ENCODE peak calls at places on chromosomes 3 and 15, in four cellular contexts. A is mesendoderm, K is PC-3, I is neuronal stem cell. O is an unnamed sample.

GRCh38 chr15:84759018-84759417 is 10.6 kb downstream of the ZNF592 start:
- DNase-seq in A (no peak), K (no peak), I (no peak), O (no peak)

GRCh38 chr15:41115088-41115651 is 910 bp downstream of the INO80 start:
- DNase-seq in A (peak), K (peak), I (peak), O (no peak)

GRCh38 chr15:101578443-101578894 is 73.7 kb downstream of the TM2D3 start:
- DNase-seq in A (peak), K (peak), I (no peak), O (peak)

GRCh38 chr3:187858086-187858485 is 112.8 kb upstream of the BCL6 start:
- DNase-seq in A (no peak), K (no peak), I (no peak), O (no peak)

GRCh38 chr15:71811036-71811736 is 832 bp downstream of the NR2E3 start:
- DNase-seq in A (peak), K (no peak), I (no peak), O (no peak)

GRCh38 chr3:294581-294980 is 98.0 kb downstream of the CHL1 start:
- DNase-seq in A (no peak), K (peak), I (no peak), O (no peak)

GRCh38 chr3:71724584-71725278 is 471 bp downstream of the EIF4E3 start:
- DNase-seq in A (no peak), K (peak), I (peak), O (peak)

GRCh38 chr3:87313641-87314040 is 37.3 kb upstream of the POU1F1 start:
- DNase-seq in A (no peak), K (peak), I (no peak), O (no peak)

GRCh38 chr3:197795200-197795599 is 4.1 kb downstream of the LRCH3 start:
- DNase-seq in A (no peak), K (peak), I (no peak), O (no peak)

GRCh38 chr15:28100516-28101195 is 1.5 kb upstream of the OCA2 start:
- DNase-seq in A (no peak), K (no peak), I (no peak), O (no peak)

GRCh38 chr3:187740446-187741399 is 4.5 kb downstream of the BCL6 start:
- DNase-seq in A (peak), K (peak), I (peak), O (peak)

GRCh38 chr15:76209523-76209922 is 101.7 kb downstream of the ETFA start:
- DNase-seq in A (no peak), K (no peak), I (no peak), O (no peak)

GRCh38 chr3:98645039-98645438 is 51.6 kb upstream of the CPOX start:
- DNase-seq in A (peak), K (no peak), I (no peak), O (peak)

GRCh38 chr3:133418361-133418760 is 18.5 kb downstream of the BFSP2 start:
- DNase-seq in A (no peak), K (no peak), I (no peak), O (no peak)

GRCh38 chr15:52546031-52546751 is 17.5 kb upstream of the MYO5A start:
- DNase-seq in A (peak), K (no peak), I (no peak), O (no peak)

GRCh38 chr3:46913644-46914043 is 36.1 kb downstream of the PTH1R start:
- DNase-seq in A (no peak), K (peak), I (no peak), O (no peak)

GRCh38 chr15:66838671-66839239 is 136.7 kb downstream of the SMAD6 start:
- DNase-seq in A (peak), K (peak), I (no peak), O (no peak)

GRCh38 chr15:77519540-77519939 is 98.9 kb downstream of the HMG20A start:
- DNase-seq in A (no peak), K (no peak), I (no peak), O (no peak)

GRCh38 chr15:92492556-92492955 is 98.9 kb downstream of the ST8SIA2 start:
- DNase-seq in A (no peak), K (no peak), I (no peak), O (no peak)

GRCh38 chr3:138348950-138349739 is 766 bp downstream of the MRAS start:
- DNase-seq in A (peak), K (no peak), I (no peak), O (no peak)

GRCh38 chr3:49484471-49484870 is 14.4 kb downstream of the DAG1 start:
- DNase-seq in A (no peak), K (no peak), I (no peak), O (no peak)

DNA sequence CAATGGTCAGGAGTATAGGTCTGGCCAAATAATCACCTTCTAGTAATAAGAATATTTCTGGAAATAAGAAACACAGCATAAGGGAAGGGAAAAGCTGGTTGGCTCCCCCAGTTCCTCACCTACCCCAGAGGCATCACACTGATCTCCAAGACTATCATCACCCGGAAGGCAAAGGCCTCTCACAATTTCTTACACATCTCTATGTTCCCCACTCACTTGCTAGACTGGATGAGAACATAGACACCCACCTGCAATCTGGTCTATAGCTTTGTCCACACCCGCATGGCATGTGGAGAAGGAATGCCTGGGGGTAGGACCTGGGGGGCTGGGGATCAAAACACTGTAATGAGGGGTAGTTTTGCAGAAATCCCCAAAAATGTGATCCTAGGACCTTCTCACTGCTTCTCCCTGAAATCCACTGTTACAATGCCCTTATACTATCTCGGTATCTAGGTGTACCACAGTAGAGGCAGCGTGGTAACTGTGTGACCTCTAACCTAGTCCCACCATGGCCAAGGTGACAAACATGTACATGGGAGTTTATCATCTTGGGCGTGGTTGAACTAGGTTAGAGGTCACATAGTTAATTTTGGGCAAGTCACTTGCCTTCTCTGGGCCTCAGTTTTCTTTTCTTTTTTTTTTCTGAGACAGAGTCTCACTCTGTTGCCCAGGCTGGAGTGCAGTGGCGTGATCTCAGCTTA is 29.5 kb upstream of the NRROS start:
- DNase-seq in A (no peak), K (peak), I (no peak), O (no peak)
- H3K4me3 ChIP-seq in A (no peak), K (no peak), I (no peak), O (peak)

GRCh38 chr3:134803051-134803505 is 8.0 kb downstream of the EPHB1 start:
- DNase-seq in A (no peak), K (no peak), I (no peak), O (no peak)
- H3K9ac ChIP-seq in A (no peak), K (no peak), I (no peak), O (no peak)

GRCh38 chr3:124119056-124119721 is 127.3 kb upstream of the ROPN1 start:
- DNase-seq in A (no peak), K (peak), I (no peak), O (no peak)
- H3K27ac ChIP-seq in A (no peak), K (peak), I (no peak), O (no peak)

DNA sequence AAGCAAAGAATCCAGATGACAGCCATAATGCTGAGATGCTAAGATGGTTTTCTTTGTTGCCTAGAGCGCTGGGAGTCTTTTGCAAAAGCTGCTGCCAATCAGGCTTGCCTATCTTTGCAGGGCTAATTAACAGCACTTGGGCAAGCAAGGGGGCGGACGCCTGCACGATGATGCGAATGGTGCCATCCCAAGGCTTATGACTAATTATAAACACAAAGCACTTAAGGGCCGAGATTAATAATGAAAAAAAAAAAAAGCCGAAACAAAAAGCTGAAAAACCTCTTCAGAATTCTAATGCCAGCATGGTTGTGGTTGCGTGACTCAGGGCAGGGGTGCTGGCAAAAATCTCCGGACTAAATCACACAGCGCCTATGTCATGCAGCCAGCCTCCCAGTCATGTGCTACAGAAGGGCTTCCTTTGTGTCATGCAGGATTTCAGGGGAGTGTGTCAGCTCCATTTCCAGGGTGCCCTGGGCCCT is 184.9 kb upstream of the ANKRD28 start:
- DNase-seq in A (no peak), K (peak), I (peak), O (no peak)
- H3K4me3 ChIP-seq in A (no peak), K (peak), I (no peak), O (no peak)

DNA sequence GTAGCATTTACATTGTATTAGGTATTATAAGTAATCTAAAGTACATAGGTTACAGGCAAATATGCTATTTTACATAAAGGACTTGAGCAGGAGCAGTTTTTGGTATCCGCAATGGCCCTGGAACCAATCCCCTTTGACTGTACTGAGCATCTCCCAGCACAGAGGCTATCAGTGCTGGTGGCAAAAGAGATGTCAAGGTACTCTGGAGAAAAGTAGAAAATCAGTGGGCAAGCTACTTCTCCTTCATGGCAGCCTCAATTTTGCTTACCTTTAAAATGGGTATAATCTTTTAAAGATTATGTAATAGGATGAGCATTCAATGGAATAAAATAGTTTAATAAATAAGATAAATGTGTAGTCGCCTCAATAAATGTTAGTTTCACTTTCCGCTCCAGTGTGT is 56.7 kb upstream of the LMCD1 start:
- DNase-seq in A (no peak), K (no peak), I (no peak), O (no peak)
- H3K9ac ChIP-seq in A (no peak), K (peak), I (no peak), O (no peak)

DNA sequence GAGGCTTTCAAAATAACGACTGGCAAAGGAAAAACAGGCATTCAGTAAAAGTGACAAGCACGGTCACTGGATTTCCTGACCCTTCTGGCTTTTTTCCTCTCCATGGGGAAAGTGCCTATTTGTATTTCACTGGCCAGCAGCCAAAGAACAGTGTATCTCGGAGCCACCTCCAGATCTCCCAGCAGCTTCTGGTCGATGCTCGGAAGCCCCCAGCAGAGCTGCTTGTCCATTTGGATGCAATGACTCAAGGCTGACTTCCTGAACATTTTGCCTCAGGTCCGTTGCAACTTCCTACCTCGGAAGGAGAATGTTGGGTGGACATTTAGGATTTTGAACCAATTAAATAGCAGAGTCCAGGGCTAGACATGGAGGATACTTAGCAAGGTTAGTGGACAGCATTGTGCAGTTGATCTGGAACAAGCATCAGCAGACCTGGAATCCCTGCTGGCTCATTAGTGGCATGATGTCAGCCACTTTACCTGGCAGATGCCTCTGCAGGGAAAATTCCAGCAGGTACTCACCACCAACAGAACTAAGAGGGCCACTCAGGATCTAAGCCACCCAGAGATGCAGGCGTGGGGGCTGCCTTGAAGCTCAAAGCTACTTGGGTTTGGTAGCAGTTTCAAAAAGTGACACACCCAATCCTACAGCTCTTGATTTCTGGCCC is 1.1 kb downstream of the FAM107A start:
- DNase-seq in A (no peak), K (no peak), I (no peak), O (no peak)
- H3K27ac ChIP-seq in A (no peak), K (no peak), I (no peak), O (no peak)

DNA sequence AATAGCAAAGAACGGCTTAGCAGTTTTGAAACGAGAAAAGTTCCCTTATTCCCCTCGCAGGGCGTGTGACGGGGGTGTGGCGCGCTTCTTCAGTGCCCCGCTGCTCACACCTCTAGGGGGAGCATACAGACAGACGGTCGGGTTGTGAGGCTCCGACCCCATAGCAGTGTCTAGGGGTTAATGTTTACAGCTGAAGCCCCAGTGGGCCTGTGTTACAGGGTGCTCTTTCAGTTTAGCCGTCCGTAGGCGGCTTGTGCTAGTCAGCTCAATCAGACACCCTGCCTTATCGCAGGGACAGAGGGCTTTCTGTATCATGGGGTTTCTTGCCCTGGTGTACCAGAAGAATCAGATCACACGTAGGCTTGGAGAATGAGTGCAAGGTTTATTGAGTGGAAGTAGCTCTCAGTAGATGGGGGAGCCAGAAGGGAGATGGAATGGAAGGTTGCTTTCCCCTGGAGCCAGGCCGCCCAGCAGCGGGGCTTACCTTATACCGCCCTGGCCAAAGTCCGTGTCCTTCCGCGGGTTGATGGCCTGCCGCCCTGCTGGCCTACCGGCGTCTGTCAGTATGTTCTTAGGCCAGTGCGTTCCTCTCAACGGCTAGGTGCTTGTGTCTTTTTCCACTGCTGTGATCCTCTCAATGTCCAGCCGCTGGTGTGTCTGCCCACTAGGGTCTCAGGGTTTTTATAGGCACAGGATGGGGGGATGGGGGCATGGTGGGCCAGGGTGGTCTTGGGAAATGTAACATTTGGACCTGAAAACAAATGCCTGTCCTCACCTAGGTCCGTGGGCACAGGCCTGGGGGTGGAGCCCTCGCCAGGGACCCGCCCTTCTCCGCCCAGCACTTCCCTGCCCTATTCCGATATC is 32.2 kb upstream of the ACP3 start:
- DNase-seq in A (peak), K (no peak), I (no peak), O (no peak)
- H3K4me3 ChIP-seq in A (no peak), K (no peak), I (no peak), O (no peak)

GRCh38 chr15:38257676-38258075 is 5.0 kb downstream of the SPRED1 start:
- DNase-seq in A (no peak), K (no peak), I (no peak), O (no peak)
- H3K9ac ChIP-seq in A (peak), K (no peak), I (no peak), O (no peak)

GRCh38 chr3:113769551-113769950 is 22.7 kb downstream of the ATP6V1A start:
- DNase-seq in A (no peak), K (peak), I (no peak), O (no peak)
- H3K27ac ChIP-seq in A (no peak), K (no peak), I (no peak), O (no peak)

GRCh38 chr15:34754171-34754580 is 622 bp downstream of the GJD2 start:
- DNase-seq in A (no peak), K (no peak), I (no peak), O (no peak)
- H3K4me3 ChIP-seq in A (no peak), K (no peak), I (no peak), O (no peak)